ENCODE peak calls at places on chromosomes 7 and 10, in seven cellular contexts. K is PC-9; H is body of pancreas; E is left ventricle myocardium inferior; U is cardiac muscle cell; L is CD4-positive, CD25-positive, alpha-beta regulatory T cell; I is CD8-positive, alpha-beta memory T cell. C is an unnamed sample. For H3K9me3, H3K4me1 and H3K36me3, the result is how much of the 10 kb centered on the place peaks cover.

GRCh38 chr7:253491-254336 is 36.3 kb upstream of the FOXL3 start:
- DNase-seq in K (no peak), H (no peak), E (no peak), U (no peak), L (no peak), I (no peak), C (no peak)

GRCh38 chr10:63534723-63535122 is 13.5 kb downstream of the REEP3 start:
- DNase-seq in K (no peak), H (no peak), E (no peak), U (no peak), L (no peak), I (no peak), C (no peak)

GRCh38 chr7:120591-120991 is 71.8 kb upstream of the FAM20C start:
- DNase-seq in K (no peak), H (no peak), E (no peak), U (no peak), L (no peak), I (no peak), C (no peak)

GRCh38 chr10:131513445-131513844 is 201.9 kb upstream of the TCERG1L start:
- DNase-seq in K (no peak), H (no peak), E (no peak), U (no peak), L (no peak), I (no peak), C (no peak)

GRCh38 chr7:138338361-138338760 is 121.7 kb upstream of the TRIM24 start:
- DNase-seq in K (peak), H (peak), E (peak), U (peak), L (no peak), I (no peak), C (peak)

GRCh38 chr7:65307651-65308299 is 65.9 kb upstream of the ZNF92 start:
- DNase-seq in K (no peak), H (peak), E (no peak), U (peak), L (peak), I (peak), C (peak)

GRCh38 chr7:6533893-6534804 is 17.1 kb downstream of the GRID2IP start:
- DNase-seq in K (peak), H (no peak), E (no peak), U (no peak), L (no peak), I (no peak), C (no peak)

GRCh38 chr7:21580073-21580521 is 37.3 kb downstream of the DNAH11 start:
- DNase-seq in K (peak), H (no peak), E (no peak), U (peak), L (no peak), I (no peak), C (no peak)

GRCh38 chr7:28041508-28042314 is 138.9 kb downstream of the JAZF1 start:
- DNase-seq in K (peak), H (no peak), E (no peak), U (peak), L (no peak), I (no peak), C (no peak)

GRCh38 chr10:97540669-97541500 is 31.7 kb upstream of the ANKRD2 start:
- DNase-seq in K (no peak), H (no peak), E (no peak), U (peak), L (no peak), I (no peak), C (no peak)

GRCh38 chr10:53209941-53210611 is 437.5 kb upstream of the MBL2 start:
- DNase-seq in K (peak), H (no peak), E (no peak), U (peak), L (no peak), I (no peak), C (no peak)

GRCh38 chr10:3848768-3849643 is 64.0 kb upstream of the KLF6 start:
- DNase-seq in K (no peak), H (no peak), E (no peak), U (no peak), L (no peak), I (no peak), C (no peak)

GRCh38 chr10:22682237-22683192 is 31.9 kb downstream of the PIP4K2A start:
- DNase-seq in K (peak), H (no peak), E (no peak), U (peak), L (peak), I (peak), C (no peak)

GRCh38 chr10:650691-651615 is 38.5 kb downstream of the DIP2C start:
- DNase-seq in K (no peak), H (no peak), E (no peak), U (no peak), L (no peak), I (no peak), C (no peak)

GRCh38 chr7:137325927-137326326 is 17.6 kb downstream of the PTN start:
- DNase-seq in K (no peak), H (no peak), E (no peak), U (no peak), L (no peak), I (no peak), C (no peak)

GRCh38 chr10:120788756-120789155 is 62.4 kb upstream of the WDR11 start:
- DNase-seq in K (no peak), H (no peak), E (no peak), U (no peak), L (no peak), I (no peak), C (no peak)

GRCh38 chr10:124303662-124304418 is 114.9 kb downstream of the OAT start:
- DNase-seq in K (no peak), H (no peak), E (no peak), U (no peak), L (no peak), I (no peak), C (no peak)

GRCh38 chr10:69345890-69346474 is 67.7 kb downstream of the HK1 start:
- DNase-seq in K (no peak), H (no peak), E (no peak), U (no peak), L (peak), I (no peak), C (no peak)

GRCh38 chr7:31788891-31789680 is 102.1 kb downstream of the PPP1R17 start:
- DNase-seq in K (no peak), H (no peak), E (no peak), U (no peak), L (no peak), I (no peak), C (no peak)

GRCh38 chr10:28217848-28218247 is 85.0 kb downstream of the MPP7 start:
- DNase-seq in K (no peak), H (no peak), E (no peak), U (peak), L (peak), I (no peak), C (no peak)

GRCh38 chr10:20622522-20623270 is 274.4 kb downstream of the NEBL start:
- DNase-seq in K (peak), H (no peak), E (no peak), U (no peak), L (no peak), I (no peak), C (no peak)

GRCh38 chr7:24880886-24881285 is 99.1 kb downstream of the OSBPL3 start:
- DNase-seq in K (no peak), H (no peak), E (no peak), U (peak), L (no peak), I (no peak), C (no peak)

GRCh38 chr7:113199841-113200240 is 81.5 kb upstream of the SMIM30 start:
- DNase-seq in K (no peak), H (no peak), E (no peak), U (peak), L (no peak), I (no peak), C (no peak)

DNA sequence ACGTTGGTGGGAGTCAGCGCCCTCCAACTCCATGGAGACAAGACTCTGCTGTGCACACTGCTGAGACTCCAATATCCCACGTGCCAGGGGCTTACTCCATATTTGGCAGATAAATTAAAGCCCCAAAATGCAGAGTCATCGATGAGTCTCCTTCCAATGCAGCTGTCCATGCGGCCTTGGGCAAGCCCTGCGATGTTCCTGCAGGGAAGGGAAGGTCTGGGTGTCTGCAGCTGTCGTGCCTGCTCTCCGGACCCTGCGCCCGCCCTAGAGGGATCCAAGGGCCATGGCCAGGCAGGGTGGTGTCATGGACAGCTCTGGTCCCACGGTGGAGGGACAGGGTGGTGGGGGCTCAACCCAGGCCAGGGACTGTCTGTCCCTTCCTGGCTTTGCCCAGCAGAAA is 185.2 kb downstream of the PTPRN2 start:
- DNase-seq in K (no peak), H (no peak), E (no peak), U (no peak), L (no peak), I (no peak), C (no peak)
- H3K9me3 ChIP-seq in K (under half), H (under half), E (under half), U (under half), L (under half), I (under half), C (under half)

GRCh38 chr7:131843862-131844261 is 287.4 kb upstream of the PODXL start:
- DNase-seq in K (no peak), H (no peak), E (no peak), U (peak), L (no peak), I (no peak), C (no peak)

GRCh38 chr7:131844380-131844779 is 288.0 kb upstream of the PODXL start:
- DNase-seq in K (peak), H (no peak), E (no peak), U (no peak), L (no peak), I (no peak), C (no peak)

GRCh38 chr7:131849472-131849871 is 293.0 kb upstream of the PODXL start:
- DNase-seq in K (peak), H (no peak), E (no peak), U (no peak), L (no peak), I (no peak), C (no peak)

GRCh38 chr7:131845573-131846337 is 289.3 kb upstream of the PODXL start:
- DNase-seq in K (no peak), H (no peak), E (no peak), U (no peak), L (no peak), I (no peak), C (no peak)

GRCh38 chr7:131848033-131848432 is 291.6 kb upstream of the PODXL start:
- DNase-seq in K (no peak), H (no peak), E (no peak), U (no peak), L (no peak), I (no peak), C (no peak)
- H3K4me1 ChIP-seq in K (under half), H (under half), E (under half), U (under half), L (under half), I (under half), C (under half)

GRCh38 chr7:128318696-128319095 is 25.0 kb downstream of the RBM28 start:
- DNase-seq in K (no peak), H (no peak), E (no peak), U (no peak), L (no peak), I (no peak), C (no peak)
- H3K36me3 ChIP-seq in K (under half), H (under half), E (half or more), U (half or more), L (half or more), I (half or more), C (half or more)

DNA sequence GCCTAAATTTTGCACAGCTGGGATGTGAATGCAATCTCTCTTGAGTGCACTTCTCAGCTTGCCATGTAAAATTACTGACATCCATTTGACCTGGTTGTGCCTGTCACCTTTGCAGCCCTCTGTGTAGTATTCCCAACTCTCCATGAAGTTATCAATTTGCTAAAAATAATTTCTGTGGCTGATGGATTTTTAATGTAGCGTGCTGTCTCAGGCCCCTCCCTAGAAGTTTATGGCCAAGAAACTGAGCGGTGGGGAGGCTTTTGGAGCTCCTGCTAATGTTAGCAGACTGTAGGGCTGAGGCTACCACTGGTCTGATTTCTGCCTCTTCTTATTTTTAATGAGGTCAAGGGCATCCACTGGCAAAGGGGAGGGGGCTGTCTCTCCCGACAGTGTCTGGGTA is 577.0 kb upstream of the DPP6 start:
- DNase-seq in K (no peak), H (no peak), E (no peak), U (no peak), L (no peak), I (no peak), C (no peak)
- H3K9me3 ChIP-seq in K (under half), H (under half), E (under half), U (under half), L (under half), I (under half), C (under half)

GRCh38 chr7:50333266-50333665 is 28.8 kb downstream of the IKZF1 start:
- DNase-seq in K (no peak), H (no peak), E (no peak), U (no peak), L (peak), I (peak), C (peak)
- H3K4me1 ChIP-seq in K (under half), H (under half), E (under half), U (under half), L (half or more), I (half or more), C (under half)